ENCODE peak calls at places on chromosomes 3 and 15, in nine cellular contexts. One of them, this sample, is unnamed.

GRCh38 chr3:50587806-50588758 is 18.8 kb downstream of the HEMK1 start:
- DNase-seq in psoas muscle: no peak
- DNase-seq in IMR-90: no peak
- DNase-seq in mesendoderm: no peak
- DNase-seq in CD8-positive, alpha-beta memory T cell: no peak
- DNase-seq in K562: no peak
- DNase-seq in SJSA1: no peak
- DNase-seq in fibroblast of villous mesenchyme: no peak
- DNase-seq in fibroblast of the aortic adventitia: no peak
- DNase-seq in this sample: no peak

GRCh38 chr3:96428097-96428496 is 386.3 kb upstream of the EPHA6 start:
- DNase-seq in K562: no peak
- DNase-seq in mesendoderm: no peak
- DNase-seq in SJSA1: no peak
- DNase-seq in IMR-90: no peak
- DNase-seq in fibroblast of the aortic adventitia: no peak
- DNase-seq in psoas muscle: no peak
- DNase-seq in fibroblast of villous mesenchyme: no peak
- DNase-seq in CD8-positive, alpha-beta memory T cell: no peak
- DNase-seq in this sample: no peak

GRCh38 chr15:75214293-75215096 is 12.8 kb downstream of the C15orf39 start:
- DNase-seq in K562: peak; percentile 33
- DNase-seq in fibroblast of villous mesenchyme: no peak
- DNase-seq in psoas muscle: no peak
- DNase-seq in SJSA1: peak; percentile 14
- DNase-seq in fibroblast of the aortic adventitia: no peak
- DNase-seq in CD8-positive, alpha-beta memory T cell: no peak
- DNase-seq in IMR-90: no peak
- DNase-seq in mesendoderm: no peak
- DNase-seq in this sample: no peak

GRCh38 chr15:50247819-50248650 is 17.5 kb downstream of the HDC start:
- DNase-seq in SJSA1: peak; percentile 7
- DNase-seq in mesendoderm: peak; percentile 47
- DNase-seq in IMR-90: no peak
- DNase-seq in K562: no peak
- DNase-seq in fibroblast of the aortic adventitia: no peak
- DNase-seq in fibroblast of villous mesenchyme: peak; percentile 54
- DNase-seq in CD8-positive, alpha-beta memory T cell: peak; percentile 37
- DNase-seq in psoas muscle: no peak
- DNase-seq in this sample: no peak

GRCh38 chr3:70982274-70982673 is 601.3 kb downstream of the FOXP1 start:
- DNase-seq in fibroblast of villous mesenchyme: peak; percentile 66
- DNase-seq in K562: no peak
- DNase-seq in IMR-90: no peak
- DNase-seq in fibroblast of the aortic adventitia: peak; percentile 80
- DNase-seq in mesendoderm: no peak
- DNase-seq in CD8-positive, alpha-beta memory T cell: no peak
- DNase-seq in psoas muscle: no peak
- DNase-seq in SJSA1: no peak
- DNase-seq in this sample: no peak

GRCh38 chr3:119891944-119892721 is 110.2 kb downstream of the NR1I2 start:
- DNase-seq in mesendoderm: peak; percentile 80
- DNase-seq in fibroblast of the aortic adventitia: peak; percentile 88
- DNase-seq in SJSA1: peak; percentile 39
- DNase-seq in K562: peak; percentile 12
- DNase-seq in fibroblast of villous mesenchyme: peak; percentile 83
- DNase-seq in psoas muscle: no peak
- DNase-seq in IMR-90: peak; percentile 71
- DNase-seq in CD8-positive, alpha-beta memory T cell: peak; percentile 51
- DNase-seq in this sample: peak; percentile 33

GRCh38 chr3:177195242-177195940 is 1.9 kb downstream of the TBL1XR1 start:
- DNase-seq in mesendoderm: peak; percentile 78
- DNase-seq in fibroblast of villous mesenchyme: peak; percentile 57
- DNase-seq in psoas muscle: no peak
- DNase-seq in K562: no peak
- DNase-seq in CD8-positive, alpha-beta memory T cell: peak; percentile 45
- DNase-seq in SJSA1: peak; percentile 23
- DNase-seq in fibroblast of the aortic adventitia: peak; percentile 44
- DNase-seq in IMR-90: no peak
- DNase-seq in this sample: peak; percentile 37

GRCh38 chr3:120147072-120147871 is 53.0 kb upstream of the GSK3B start:
- DNase-seq in mesendoderm: peak; percentile 58
- DNase-seq in fibroblast of villous mesenchyme: peak; percentile 36
- DNase-seq in K562: no peak
- DNase-seq in fibroblast of the aortic adventitia: no peak
- DNase-seq in SJSA1: peak; percentile 47
- DNase-seq in psoas muscle: no peak
- DNase-seq in CD8-positive, alpha-beta memory T cell: peak; percentile 70
- DNase-seq in IMR-90: no peak
- DNase-seq in this sample: no peak

GRCh38 chr15:35168464-35168863 is 83.4 kb upstream of the NANOGP8 start:
- DNase-seq in CD8-positive, alpha-beta memory T cell: no peak
- DNase-seq in fibroblast of villous mesenchyme: peak; percentile 61
- DNase-seq in psoas muscle: no peak
- DNase-seq in SJSA1: peak; percentile 57
- DNase-seq in K562: no peak
- DNase-seq in mesendoderm: no peak
- DNase-seq in IMR-90: peak; percentile 90
- DNase-seq in fibroblast of the aortic adventitia: peak; percentile 28
- DNase-seq in this sample: no peak

GRCh38 chr15:57146394-57147140 is 228.1 kb downstream of the TCF12 start:
- DNase-seq in IMR-90: peak; percentile 73
- DNase-seq in SJSA1: peak; percentile 51
- DNase-seq in CD8-positive, alpha-beta memory T cell: peak; percentile 8
- DNase-seq in mesendoderm: peak; percentile 43
- DNase-seq in psoas muscle: no peak
- DNase-seq in fibroblast of the aortic adventitia: peak; percentile 88
- DNase-seq in fibroblast of villous mesenchyme: peak; percentile 74
- DNase-seq in K562: peak; percentile 10
- DNase-seq in this sample: no peak

GRCh38 chr15:65583701-65584100 is 27.2 kb downstream of the INTS14 start:
- DNase-seq in CD8-positive, alpha-beta memory T cell: peak; percentile 58
- DNase-seq in mesendoderm: peak; percentile 14
- DNase-seq in SJSA1: no peak
- DNase-seq in fibroblast of villous mesenchyme: peak; percentile 47
- DNase-seq in fibroblast of the aortic adventitia: no peak
- DNase-seq in psoas muscle: no peak
- DNase-seq in K562: no peak
- DNase-seq in IMR-90: peak; percentile 41
- DNase-seq in this sample: no peak

GRCh38 chr3:135739755-135740154 is 225.8 kb upstream of the PPP2R3A start:
- DNase-seq in mesendoderm: peak; percentile 18
- DNase-seq in K562: no peak
- DNase-seq in IMR-90: no peak
- DNase-seq in fibroblast of villous mesenchyme: no peak
- DNase-seq in fibroblast of the aortic adventitia: no peak
- DNase-seq in SJSA1: no peak
- DNase-seq in CD8-positive, alpha-beta memory T cell: no peak
- DNase-seq in psoas muscle: no peak
- DNase-seq in this sample: no peak

GRCh38 chr15:69224383-69224782 is 63.9 kb downstream of the GLCE start:
- DNase-seq in IMR-90: no peak
- DNase-seq in fibroblast of the aortic adventitia: peak; percentile 8
- DNase-seq in psoas muscle: no peak
- DNase-seq in K562: no peak
- DNase-seq in mesendoderm: peak; percentile 13
- DNase-seq in SJSA1: no peak
- DNase-seq in CD8-positive, alpha-beta memory T cell: no peak
- DNase-seq in fibroblast of villous mesenchyme: no peak
- DNase-seq in this sample: no peak

DNA sequence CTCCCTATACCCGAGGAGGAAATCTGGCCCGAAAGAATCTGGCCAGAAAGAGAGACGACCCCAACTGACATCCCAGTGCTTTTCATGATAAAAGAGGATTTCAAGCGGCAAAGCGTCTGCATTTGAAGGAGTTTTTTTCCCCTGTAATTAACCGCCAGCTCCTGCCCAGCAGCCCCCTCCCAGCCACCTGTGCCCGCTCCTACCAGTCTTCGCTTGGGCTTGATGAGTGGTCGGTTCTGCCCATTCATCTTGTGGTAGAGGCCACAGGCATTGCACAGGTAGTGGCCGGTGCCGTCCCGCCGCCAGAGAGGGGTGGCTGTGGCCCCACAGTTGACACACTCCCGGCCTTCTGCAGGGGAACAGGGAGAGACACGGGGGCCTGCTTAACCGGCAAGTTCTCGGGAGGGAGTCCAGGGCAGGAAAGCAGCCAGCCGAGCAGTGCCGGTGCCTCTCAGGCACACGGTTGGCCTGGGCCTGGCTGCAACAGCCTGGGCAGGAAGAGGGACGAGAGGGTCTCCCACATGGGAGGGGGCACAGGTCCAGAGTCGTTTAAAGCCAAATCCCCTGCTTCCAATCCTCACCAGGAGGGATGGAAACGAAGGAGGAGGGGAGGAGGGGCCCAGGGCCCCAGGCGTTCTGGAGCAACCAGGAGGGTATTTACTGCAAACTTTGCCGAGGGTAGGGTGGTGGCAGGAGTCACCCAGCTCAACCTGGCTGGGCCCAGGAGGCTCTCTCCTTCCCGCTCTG is 9.2 kb downstream of the GATA2 start:
- DNase-seq in IMR-90: no peak
- DNase-seq in psoas muscle: peak; percentile 8
- DNase-seq in fibroblast of villous mesenchyme: peak; percentile 13
- DNase-seq in mesendoderm: peak; percentile 46
- DNase-seq in K562: no peak
- DNase-seq in fibroblast of the aortic adventitia: no peak
- DNase-seq in CD8-positive, alpha-beta memory T cell: no peak
- DNase-seq in SJSA1: no peak
- DNase-seq in this sample: no peak
- H3K4me3 ChIP-seq in IMR-90: no peak overlapping the region
- H3K4me3 ChIP-seq in psoas muscle: peak overlapping the region; percentile 73
- H3K4me3 ChIP-seq in fibroblast of villous mesenchyme: peak overlapping the region; percentile 85
- H3K4me3 ChIP-seq in mesendoderm: no peak overlapping the region
- H3K4me3 ChIP-seq in K562: peak overlapping the region; percentile 98
- H3K4me3 ChIP-seq in fibroblast of the aortic adventitia: peak overlapping the region; percentile 22
- H3K4me3 ChIP-seq in CD8-positive, alpha-beta memory T cell: peak overlapping the region; percentile 37
- H3K4me3 ChIP-seq in SJSA1: no peak overlapping the region
- H3K4me3 ChIP-seq in this sample: no peak overlapping the region

GRCh38 chr3:160840590-160840989 is 84.6 kb downstream of the PPM1L start:
- DNase-seq in fibroblast of the aortic adventitia: no peak
- DNase-seq in IMR-90: no peak
- DNase-seq in K562: no peak
- DNase-seq in CD8-positive, alpha-beta memory T cell: no peak
- DNase-seq in mesendoderm: no peak
- DNase-seq in SJSA1: no peak
- DNase-seq in fibroblast of villous mesenchyme: no peak
- DNase-seq in psoas muscle: no peak
- DNase-seq in this sample: no peak

GRCh38 chr3:160841455-160841854 is 85.4 kb downstream of the PPM1L start:
- DNase-seq in mesendoderm: no peak
- DNase-seq in psoas muscle: no peak
- DNase-seq in IMR-90: no peak
- DNase-seq in SJSA1: no peak
- DNase-seq in fibroblast of the aortic adventitia: no peak
- DNase-seq in K562: no peak
- DNase-seq in CD8-positive, alpha-beta memory T cell: no peak
- DNase-seq in fibroblast of villous mesenchyme: no peak
- DNase-seq in this sample: no peak

GRCh38 chr3:160842021-160843005 is 86.3 kb downstream of the PPM1L start:
- DNase-seq in K562: no peak
- DNase-seq in SJSA1: no peak
- DNase-seq in IMR-90: no peak
- DNase-seq in fibroblast of the aortic adventitia: no peak
- DNase-seq in psoas muscle: no peak
- DNase-seq in fibroblast of villous mesenchyme: no peak
- DNase-seq in mesendoderm: no peak
- DNase-seq in CD8-positive, alpha-beta memory T cell: no peak
- DNase-seq in this sample: no peak

DNA sequence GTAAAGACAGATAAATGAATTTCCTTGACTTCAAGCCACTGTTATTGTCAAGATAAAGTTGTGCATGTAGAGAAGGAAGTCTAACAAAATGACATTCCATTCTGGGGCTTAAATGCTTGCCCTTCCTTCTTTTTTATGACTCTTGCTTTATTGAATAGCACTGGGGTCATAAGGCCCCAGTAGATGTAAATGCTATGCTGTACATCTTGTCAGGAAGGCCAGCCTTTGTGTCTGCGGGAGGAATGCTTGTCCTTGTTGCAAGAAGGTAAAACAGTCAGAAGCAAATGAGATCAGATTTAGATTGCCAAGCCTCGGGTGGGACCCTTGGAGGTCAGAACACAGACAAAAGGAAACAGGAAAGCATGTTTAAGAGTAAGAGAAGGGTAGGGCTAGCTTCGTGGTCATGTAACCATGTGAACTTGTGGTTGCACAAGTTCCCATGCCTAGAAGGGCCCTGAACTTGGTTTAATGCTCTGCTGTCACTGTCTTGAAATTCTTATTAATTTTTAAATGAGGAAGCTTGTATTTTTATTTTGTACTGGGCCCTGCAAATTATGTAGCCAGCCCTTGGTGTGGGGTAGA is 81.5 kb downstream of the PPM1L start:
- DNase-seq in fibroblast of the aortic adventitia: no peak
- DNase-seq in psoas muscle: no peak
- DNase-seq in mesendoderm: no peak
- DNase-seq in fibroblast of villous mesenchyme: no peak
- DNase-seq in K562: no peak
- DNase-seq in SJSA1: no peak
- DNase-seq in IMR-90: no peak
- DNase-seq in CD8-positive, alpha-beta memory T cell: no peak
- DNase-seq in this sample: no peak
- H3K4me3 ChIP-seq in fibroblast of the aortic adventitia: no peak overlapping the region
- H3K4me3 ChIP-seq in psoas muscle: no peak overlapping the region
- H3K4me3 ChIP-seq in mesendoderm: no peak overlapping the region
- H3K4me3 ChIP-seq in fibroblast of villous mesenchyme: no peak overlapping the region
- H3K4me3 ChIP-seq in K562: no peak overlapping the region
- H3K4me3 ChIP-seq in SJSA1: no peak overlapping the region
- H3K4me3 ChIP-seq in IMR-90: no peak overlapping the region
- H3K4me3 ChIP-seq in CD8-positive, alpha-beta memory T cell: no peak overlapping the region
- H3K4me3 ChIP-seq in this sample: no peak overlapping the region

GRCh38 chr3:13628841-13629551 is 80.1 kb downstream of the FBLN2 start:
- DNase-seq in mesendoderm: no peak
- DNase-seq in IMR-90: no peak
- DNase-seq in K562: no peak
- DNase-seq in SJSA1: no peak
- DNase-seq in psoas muscle: no peak
- DNase-seq in fibroblast of villous mesenchyme: no peak
- DNase-seq in fibroblast of the aortic adventitia: no peak
- DNase-seq in CD8-positive, alpha-beta memory T cell: no peak
- DNase-seq in this sample: no peak
- H3K4me3 ChIP-seq in mesendoderm: no peak overlapping the region
- H3K4me3 ChIP-seq in IMR-90: no peak overlapping the region
- H3K4me3 ChIP-seq in K562: no peak overlapping the region
- H3K4me3 ChIP-seq in SJSA1: no peak overlapping the region
- H3K4me3 ChIP-seq in psoas muscle: no peak overlapping the region
- H3K4me3 ChIP-seq in fibroblast of villous mesenchyme: no peak overlapping the region
- H3K4me3 ChIP-seq in fibroblast of the aortic adventitia: no peak overlapping the region
- H3K4me3 ChIP-seq in CD8-positive, alpha-beta memory T cell: no peak overlapping the region
- H3K4me3 ChIP-seq in this sample: no peak overlapping the region

DNA sequence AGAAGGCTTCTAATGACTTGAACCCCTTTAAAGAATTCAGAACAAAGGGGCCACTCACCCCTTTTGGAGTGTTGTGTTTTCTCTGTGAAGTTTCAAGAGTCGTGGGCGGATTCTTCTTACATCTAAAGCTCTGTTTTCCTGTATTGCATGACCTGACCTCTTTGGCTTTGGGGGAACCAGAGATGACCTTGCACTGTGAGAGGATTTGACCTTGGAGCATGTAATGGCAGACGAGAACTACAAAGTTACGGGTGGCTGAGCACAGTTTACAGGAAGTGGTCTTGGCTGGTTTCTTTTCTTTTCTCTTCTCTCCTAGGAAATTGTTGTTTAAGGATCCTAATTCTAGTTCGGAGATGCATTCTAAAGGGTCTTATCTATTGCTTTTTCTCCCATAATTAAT is 6.2 kb upstream of the BDH1 start:
- DNase-seq in K562: no peak
- DNase-seq in fibroblast of villous mesenchyme: no peak
- DNase-seq in SJSA1: no peak
- DNase-seq in CD8-positive, alpha-beta memory T cell: no peak
- DNase-seq in fibroblast of the aortic adventitia: no peak
- DNase-seq in mesendoderm: no peak
- DNase-seq in psoas muscle: no peak
- DNase-seq in IMR-90: no peak
- DNase-seq in this sample: no peak
- H3K4me3 ChIP-seq in K562: no peak overlapping the region
- H3K4me3 ChIP-seq in fibroblast of villous mesenchyme: no peak overlapping the region
- H3K4me3 ChIP-seq in SJSA1: no peak overlapping the region
- H3K4me3 ChIP-seq in CD8-positive, alpha-beta memory T cell: no peak overlapping the region
- H3K4me3 ChIP-seq in fibroblast of the aortic adventitia: no peak overlapping the region
- H3K4me3 ChIP-seq in mesendoderm: no peak overlapping the region
- H3K4me3 ChIP-seq in psoas muscle: no peak overlapping the region
- H3K4me3 ChIP-seq in IMR-90: no peak overlapping the region
- H3K4me3 ChIP-seq in this sample: no peak overlapping the region

This sample was measured in testis.